ENCODE peak calls at places on chromosomes 16 and 17, in eight cellular contexts. F is stomach; M is CD8-positive, alpha-beta T cell; C is AG04450; Q is left lung; J is tibial artery; V is brain microvascular endothelial cell; R is endodermal cell. D is an unnamed sample.

GRCh38 chr17:44065668-44066203 is 735 bp downstream of the LSM12 start:
- DNase-seq in M (no peak), C (no peak), V (no peak), Q (no peak), F (no peak), J (no peak), R (no peak), D (no peak)

GRCh38 chr16:75074920-75075687 is 41.5 kb downstream of the LDHD start:
- DNase-seq in C (no peak), Q (peak), M (peak), J (no peak), F (peak), V (no peak), R (no peak), D (peak)

GRCh38 chr17:50689251-50689650 is 18.5 kb downstream of the ANKRD40 start:
- DNase-seq in J (no peak), V (peak), F (no peak), C (no peak), R (peak), M (no peak), Q (no peak), D (no peak)

GRCh38 chr16:65342231-65342866 is 220.5 kb upstream of the CDH11 start:
- DNase-seq in J (no peak), Q (no peak), C (no peak), M (no peak), F (no peak), V (no peak), R (peak), D (no peak)

GRCh38 chr16:606656-607307 is 16.9 kb downstream of the RAB40C start:
- DNase-seq in J (no peak), R (no peak), C (no peak), F (no peak), M (no peak), Q (no peak), V (no peak), D (no peak)

GRCh38 chr16:10093564-10093963 is 88.7 kb downstream of the GRIN2A start:
- DNase-seq in C (no peak), R (no peak), J (no peak), Q (no peak), F (no peak), V (no peak), M (no peak), D (no peak)

GRCh38 chr17:71380535-71380934 is 740.3 kb upstream of the SOX9 start:
- DNase-seq in F (no peak), J (no peak), Q (no peak), R (no peak), V (no peak), C (no peak), M (no peak), D (no peak)

GRCh38 chr17:59074494-59074893 is 32.2 kb downstream of the TRIM37 start:
- DNase-seq in M (no peak), C (peak), R (no peak), V (peak), Q (no peak), J (no peak), F (no peak), D (no peak)

DNA sequence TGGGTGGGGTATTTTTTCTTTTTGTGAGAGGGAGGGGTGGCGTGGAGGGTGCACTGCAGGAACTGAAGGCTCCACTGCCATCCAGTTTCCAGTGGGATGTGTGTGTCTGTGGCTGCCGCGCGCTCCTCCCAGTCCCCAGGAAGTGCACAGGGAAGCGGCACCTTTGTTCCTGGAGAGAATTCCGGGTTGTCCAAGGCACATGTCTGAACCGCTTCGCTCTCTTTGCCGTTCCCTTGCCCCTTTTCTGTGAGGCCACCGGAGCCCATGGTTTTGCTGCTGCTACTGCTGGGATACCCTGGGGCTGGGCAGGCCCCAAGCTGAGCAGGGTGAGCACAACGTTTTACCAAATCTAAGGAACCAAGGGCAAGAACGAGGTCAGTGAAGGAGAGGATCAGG is 19.5 kb downstream of the ACSF3 start:
- DNase-seq in Q (no peak), R (no peak), F (no peak), V (no peak), C (no peak), J (no peak), M (no peak), D (no peak)
- TF ChIP-seq CTCF in Q (no peak), R (no peak), F (no peak), V (no peak), C (no peak), J (no peak), M (no peak), D (no peak)

GRCh38 chr17:49249890-49250522 is 19.4 kb upstream of the PHOSPHO1 start:
- DNase-seq in V (no peak), R (no peak), F (no peak), C (no peak), Q (no peak), J (no peak), M (no peak), D (no peak)
- H3K27ac ChIP-seq in V (no peak), R (no peak), F (no peak), C (no peak), Q (no peak), J (no peak), M (no peak), D (no peak)

DNA sequence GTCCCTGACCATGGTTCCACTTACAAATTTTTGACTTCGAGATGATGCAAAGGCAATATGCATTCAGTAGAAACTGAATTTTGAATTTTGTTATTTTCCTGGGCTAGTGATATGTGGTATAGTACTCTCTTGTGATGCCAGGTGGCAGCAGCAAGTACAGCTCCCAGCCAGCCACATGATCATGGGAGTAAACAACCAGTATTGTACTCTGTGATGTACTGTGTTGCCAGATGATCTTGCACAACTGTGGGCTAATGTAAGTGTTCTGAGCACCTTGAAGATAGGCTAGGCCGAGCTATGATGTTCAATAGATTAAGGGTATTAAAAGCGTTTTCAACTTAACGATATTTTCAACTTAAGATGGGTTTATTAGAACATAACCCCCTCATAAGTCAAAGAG is 250.8 kb downstream of the STX8 start:
- DNase-seq in Q (no peak), C (no peak), V (no peak), J (no peak), F (no peak), R (peak), M (no peak), D (no peak)
- TF ChIP-seq CTCF in Q (no peak), C (no peak), V (peak), J (no peak), F (no peak), R (peak), M (no peak), D (no peak)

DNA sequence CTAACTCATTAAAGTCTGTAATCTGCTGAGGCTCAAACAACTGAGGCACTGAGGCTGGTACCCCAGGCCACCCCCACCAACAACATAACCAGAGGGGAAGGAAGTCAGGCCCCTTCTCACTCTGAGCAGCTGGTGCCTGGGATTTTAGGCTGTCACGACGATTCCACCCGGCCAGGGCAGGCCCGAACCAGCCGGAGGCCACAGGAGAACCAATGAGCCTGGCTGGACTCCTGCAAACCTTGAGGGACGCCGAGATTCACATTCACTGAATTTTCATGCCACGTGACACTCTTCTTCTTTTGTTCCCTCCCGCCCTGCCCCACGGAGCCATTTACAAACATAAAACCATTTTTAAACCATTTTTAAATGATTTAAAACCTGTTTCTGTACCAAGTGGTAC is 48.1 kb downstream of the RPH3AL start:
- DNase-seq in V (no peak), R (peak), Q (no peak), J (no peak), M (no peak), F (no peak), C (no peak), D (no peak)
- H3K27ac ChIP-seq in V (no peak), R (no peak), Q (no peak), J (no peak), M (no peak), F (no peak), C (no peak), D (no peak)

DNA sequence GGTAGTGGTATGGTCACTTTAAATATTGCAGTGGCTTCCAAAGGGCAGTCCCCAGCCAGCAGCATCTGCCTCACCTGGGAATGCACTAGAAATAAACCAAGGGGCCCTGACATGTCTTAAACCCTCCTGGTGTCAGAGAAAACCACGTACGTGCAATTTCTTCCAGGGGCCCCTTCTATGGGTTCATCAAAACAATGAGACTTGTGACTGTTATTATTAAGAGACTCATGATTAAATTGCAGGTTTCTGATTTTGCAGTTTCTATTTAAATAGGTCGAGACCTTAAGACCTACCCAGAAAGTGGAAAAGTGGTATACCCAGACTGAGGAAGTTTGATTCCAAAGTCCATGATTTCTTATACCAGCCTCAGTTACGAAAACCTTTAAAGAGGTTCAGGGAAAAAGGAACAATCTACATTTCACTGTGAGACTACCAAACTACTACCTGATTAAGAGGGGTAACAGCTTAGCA is 746 bp upstream of the POLG2 start:
- DNase-seq in Q (no peak), C (no peak), J (no peak), F (no peak), M (no peak), V (no peak), R (no peak), D (no peak)
- TF ChIP-seq CTCF in Q (no peak), C (no peak), J (no peak), F (no peak), M (peak), V (no peak), R (no peak), D (no peak)

DNA sequence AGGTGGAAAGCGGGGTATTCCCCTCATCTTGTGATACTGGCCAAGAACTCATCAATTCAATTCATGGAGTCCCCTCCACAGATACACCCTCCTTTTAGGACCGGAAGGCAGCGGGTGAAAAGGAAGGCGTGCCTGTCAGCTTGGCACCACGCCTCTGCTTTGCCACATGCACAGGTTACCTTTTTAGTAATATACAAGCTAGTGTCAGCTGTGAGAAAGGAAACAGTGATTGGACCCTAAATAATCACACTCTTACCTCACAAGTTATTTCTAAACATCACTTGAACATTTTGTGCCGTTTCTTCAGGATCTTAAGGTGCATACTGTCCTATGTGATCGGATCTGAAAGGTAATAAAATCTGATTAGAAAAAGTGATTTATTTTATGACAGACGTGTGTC is 15.7 kb downstream of the ZDHHC7 start:
- DNase-seq in Q (no peak), R (no peak), V (no peak), F (peak), M (no peak), J (no peak), C (no peak), D (no peak)
- H3K27ac ChIP-seq in Q (peak), R (no peak), V (peak), F (peak), M (no peak), J (peak), C (peak), D (peak)

DNA sequence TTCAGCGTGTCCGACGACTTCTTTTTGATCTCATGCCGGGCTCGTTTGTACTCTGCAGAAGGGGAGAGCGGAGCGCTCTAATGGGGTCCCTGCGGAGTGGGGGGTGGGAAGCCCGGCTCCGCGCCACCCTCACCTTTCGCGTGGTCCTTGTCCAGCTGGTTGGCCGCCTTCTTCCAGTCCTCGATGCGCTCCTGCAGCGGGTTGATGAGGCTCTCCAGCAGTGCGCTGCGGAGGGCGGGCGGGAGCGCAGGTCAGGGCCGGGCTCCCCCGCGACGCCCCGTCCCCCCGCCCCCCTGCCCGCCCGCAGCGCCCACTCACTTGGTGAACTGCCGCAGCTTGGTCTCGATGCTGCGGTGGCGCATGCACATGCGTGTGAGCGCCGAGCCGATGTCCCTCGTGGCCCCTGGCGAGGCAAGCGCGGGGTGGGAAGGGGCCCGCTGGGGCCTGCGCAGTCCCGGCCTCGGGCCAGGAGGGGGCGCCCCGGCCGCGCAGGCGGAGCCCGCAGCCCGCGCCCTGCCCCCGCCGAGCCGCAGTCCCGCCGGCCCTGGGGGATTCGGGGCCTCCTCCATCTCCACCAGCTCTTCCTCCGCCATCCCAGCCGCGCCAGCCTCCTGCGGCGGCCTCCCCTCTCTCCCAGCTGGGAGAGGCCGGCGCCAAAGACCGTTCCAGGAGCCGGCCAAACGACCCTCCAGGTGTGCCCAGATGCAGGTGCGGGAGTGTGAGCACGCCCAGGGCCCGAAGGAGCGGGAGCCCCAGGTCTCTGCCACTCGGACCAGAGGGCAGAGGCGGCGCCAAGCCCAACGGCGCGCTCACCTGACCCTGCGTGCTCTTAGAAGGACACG is 6.0 kb downstream of the MTSS2 start:
- DNase-seq in C (no peak), V (no peak), F (no peak), R (peak), J (no peak), Q (no peak), M (no peak), D (no peak)
- TF ChIP-seq CTCF in C (peak), V (peak), F (peak), R (peak), J (peak), Q (peak), M (peak), D (peak)

DNA sequence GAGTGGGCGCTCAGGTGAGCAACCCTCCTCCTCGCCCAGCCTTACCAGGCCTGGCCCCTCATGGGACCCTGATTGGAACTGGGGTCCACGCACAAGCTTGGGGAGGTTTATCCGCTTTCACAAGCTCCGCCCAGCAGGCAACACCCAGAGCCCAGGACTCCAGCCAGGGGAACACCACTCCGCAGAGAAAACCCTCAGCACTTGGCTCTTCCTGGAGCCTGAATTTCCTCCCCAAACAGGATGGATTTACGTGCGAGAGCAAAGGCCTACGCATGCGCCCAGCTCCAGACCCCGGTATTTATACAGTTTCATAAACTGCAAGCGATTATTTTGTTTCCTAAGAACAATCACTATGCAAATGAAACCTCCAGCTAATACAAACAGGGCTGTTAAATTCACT is 22.9 kb downstream of the ZNF423 start:
- DNase-seq in J (peak), F (no peak), M (no peak), C (no peak), R (no peak), Q (no peak), V (no peak), D (no peak)
- H3K27ac ChIP-seq in J (peak), F (peak), M (no peak), C (no peak), R (peak), Q (peak), V (no peak), D (peak)

GRCh38 chr16:17474572-17474971 is 3.8 kb upstream of the XYLT1 start:
- DNase-seq in Q (no peak), C (no peak), M (no peak), J (no peak), F (no peak), R (no peak), V (no peak), D (no peak)
- TF ChIP-seq CTCF in Q (no peak), C (no peak), M (no peak), J (no peak), F (no peak), R (no peak), V (no peak), D (no peak)

DNA sequence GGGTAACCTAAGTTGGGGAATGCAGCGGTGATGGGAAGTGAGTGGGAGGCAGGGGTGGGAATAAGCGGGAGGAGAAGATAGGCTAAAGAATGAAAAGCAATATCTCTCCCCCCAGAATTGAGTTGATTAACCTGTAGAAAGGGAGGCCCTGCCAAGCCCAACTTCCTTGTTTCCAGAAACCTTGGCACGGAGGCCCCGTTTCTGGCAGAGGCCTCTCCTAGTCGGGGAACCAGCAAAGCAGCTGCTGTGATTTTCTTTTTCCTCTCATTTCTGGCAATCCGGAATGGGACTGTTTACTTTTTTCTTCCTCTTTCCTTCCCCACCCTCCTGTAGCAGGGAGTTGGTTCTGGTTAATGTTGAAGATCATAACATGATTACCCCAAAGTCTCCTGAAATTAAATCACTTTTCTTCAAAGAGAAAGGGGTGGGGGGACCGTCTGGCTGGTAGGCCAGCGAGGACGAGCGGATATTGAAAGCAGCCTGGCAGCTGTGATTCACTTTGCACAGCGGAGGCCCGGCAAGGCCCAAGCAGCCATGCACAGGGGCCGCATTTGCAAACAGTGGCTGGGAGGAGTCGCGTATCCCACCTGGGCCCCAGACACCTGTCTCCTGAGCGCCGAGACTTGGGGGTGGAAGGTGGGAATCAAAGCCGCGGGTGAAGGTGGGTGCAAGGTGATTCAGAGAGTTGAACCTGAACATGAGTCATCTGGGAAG is 51.5 kb downstream of the NTN1 start:
- DNase-seq in Q (no peak), F (peak), C (no peak), V (no peak), J (peak), M (no peak), R (peak), D (no peak)
- H3K27ac ChIP-seq in Q (peak), F (peak), C (no peak), V (no peak), J (peak), M (no peak), R (no peak), D (peak)

D was measured in esophagus squamous epithelium.